ENCODE peak calls at places on chromosomes 7 and 10, in four cellular contexts. One of them, this sample, is unnamed.

GRCh38 chr7:111094387-111094786 is 3.5 kb downstream of the LRRN3 start:
- DNase-seq in psoas muscle: no peak
- DNase-seq in fibroblast of mammary gland: no peak
- DNase-seq in fibroblast of lung: no peak
- DNase-seq in this sample: no peak

GRCh38 chr7:138247081-138247480 is 170.8 kb downstream of the AKR1D1 start:
- DNase-seq in psoas muscle: no peak
- DNase-seq in fibroblast of mammary gland: no peak
- DNase-seq in fibroblast of lung: no peak
- DNase-seq in this sample: no peak

GRCh38 chr7:158141806-158142518 is 445.7 kb downstream of the PTPRN2 start:
- DNase-seq in psoas muscle: no peak
- DNase-seq in fibroblast of mammary gland: no peak
- DNase-seq in fibroblast of lung: no peak
- DNase-seq in this sample: no peak

GRCh38 chr10:45427956-45428338 is 53.9 kb downstream of the ALOX5 start:
- DNase-seq in fibroblast of mammary gland: no peak
- DNase-seq in fibroblast of lung: no peak
- DNase-seq in psoas muscle: no peak
- DNase-seq in this sample: no peak

GRCh38 chr10:71221586-71222202 is 9.3 kb downstream of the UNC5B start:
- DNase-seq in fibroblast of lung: peak
- DNase-seq in psoas muscle: no peak
- DNase-seq in fibroblast of mammary gland: peak
- DNase-seq in this sample: no peak

GRCh38 chr10:16890691-16891090 is 73.5 kb upstream of the RSU1 start:
- DNase-seq in fibroblast of mammary gland: no peak
- DNase-seq in fibroblast of lung: no peak
- DNase-seq in psoas muscle: no peak
- DNase-seq in this sample: no peak

GRCh38 chr7:46844486-46844885 is 737.4 kb downstream of the TNS3 start:
- DNase-seq in fibroblast of lung: no peak
- DNase-seq in fibroblast of mammary gland: peak
- DNase-seq in psoas muscle: no peak
- DNase-seq in this sample: no peak

GRCh38 chr10:58641708-58642107 is 129.0 kb downstream of the BICC1 start:
- DNase-seq in fibroblast of mammary gland: peak
- DNase-seq in psoas muscle: no peak
- DNase-seq in fibroblast of lung: no peak
- DNase-seq in this sample: no peak

GRCh38 chr7:6160191-6160623 is 112.2 kb downstream of the CYTH3 start:
- DNase-seq in psoas muscle: peak
- DNase-seq in fibroblast of mammary gland: peak
- DNase-seq in fibroblast of lung: peak
- DNase-seq in this sample: peak

GRCh38 chr10:69009360-69009759 is 20.8 kb downstream of the KIFBP start:
- DNase-seq in psoas muscle: no peak
- DNase-seq in fibroblast of mammary gland: peak
- DNase-seq in fibroblast of lung: peak
- DNase-seq in this sample: no peak

GRCh38 chr7:75639893-75640600 is 98.7 kb downstream of the HIP1 start:
- DNase-seq in fibroblast of lung: no peak
- DNase-seq in fibroblast of mammary gland: no peak
- DNase-seq in psoas muscle: no peak
- DNase-seq in this sample: no peak

GRCh38 chr10:75281980-75282379 is 46.2 kb upstream of the COMTD1 start:
- DNase-seq in fibroblast of lung: no peak
- DNase-seq in fibroblast of mammary gland: no peak
- DNase-seq in psoas muscle: no peak
- DNase-seq in this sample: no peak

GRCh38 chr7:40299097-40299496 is 164.3 kb downstream of the SUGCT start:
- DNase-seq in fibroblast of mammary gland: peak
- DNase-seq in fibroblast of lung: peak
- DNase-seq in psoas muscle: no peak
- DNase-seq in this sample: no peak

GRCh38 chr7:12584940-12585339 is 14.4 kb downstream of the SCIN start:
- DNase-seq in psoas muscle: no peak
- DNase-seq in fibroblast of mammary gland: no peak
- DNase-seq in fibroblast of lung: no peak
- DNase-seq in this sample: peak

GRCh38 chr7:1845536-1846311 is 175.6 kb downstream of the ELFN1 start:
- DNase-seq in fibroblast of mammary gland: no peak
- DNase-seq in fibroblast of lung: no peak
- DNase-seq in psoas muscle: peak
- DNase-seq in this sample: peak

GRCh38 chr7:8433477-8434289 is at the start of gene NXPH1:
- DNase-seq in fibroblast of lung: no peak
- DNase-seq in fibroblast of mammary gland: no peak
- DNase-seq in psoas muscle: no peak
- DNase-seq in this sample: no peak

GRCh38 chr10:45552476-45552875 is 120.1 kb downstream of the ZFAND4 start:
- DNase-seq in fibroblast of lung: no peak
- DNase-seq in fibroblast of mammary gland: no peak
- DNase-seq in psoas muscle: no peak
- DNase-seq in this sample: no peak

GRCh38 chr7:10618934-10619333 is 354.7 kb upstream of the PHF14 start:
- DNase-seq in psoas muscle: no peak
- DNase-seq in fibroblast of lung: no peak
- DNase-seq in fibroblast of mammary gland: no peak
- DNase-seq in this sample: no peak

GRCh38 chr10:51162002-51162401 is 87.7 kb downstream of the PRKG1 start:
- DNase-seq in psoas muscle: no peak
- DNase-seq in fibroblast of lung: peak
- DNase-seq in fibroblast of mammary gland: peak
- DNase-seq in this sample: no peak

GRCh38 chr7:26156454-26157365 is 4.7 kb downstream of the NFE2L3 start:
- DNase-seq in psoas muscle: no peak
- DNase-seq in fibroblast of mammary gland: peak
- DNase-seq in fibroblast of lung: peak
- DNase-seq in this sample: no peak

GRCh38 chr10:114349505-114350211 is 54.6 kb downstream of the AFAP1L2 start:
- DNase-seq in fibroblast of lung: no peak
- DNase-seq in fibroblast of mammary gland: no peak
- DNase-seq in psoas muscle: no peak
- DNase-seq in this sample: no peak

GRCh38 chr10:104325436-104326430 is 12.5 kb downstream of the ITPRIP start:
- DNase-seq in fibroblast of lung: no peak
- DNase-seq in psoas muscle: peak
- DNase-seq in fibroblast of mammary gland: peak
- DNase-seq in this sample: peak

GRCh38 chr7:42770106-42770505 is 141.8 kb downstream of the C7orf25 start:
- DNase-seq in psoas muscle: no peak
- DNase-seq in fibroblast of mammary gland: peak
- DNase-seq in fibroblast of lung: no peak
- DNase-seq in this sample: no peak

GRCh38 chr7:2709553-2710165 is 21.7 kb downstream of the AMZ1 start:
- DNase-seq in fibroblast of lung: peak
- DNase-seq in fibroblast of mammary gland: peak
- DNase-seq in psoas muscle: peak
- DNase-seq in this sample: peak

GRCh38 chr10:33229252-33229943 is 105.1 kb downstream of the NRP1 start:
- DNase-seq in psoas muscle: no peak
- DNase-seq in fibroblast of mammary gland: peak
- DNase-seq in fibroblast of lung: no peak
- DNase-seq in this sample: no peak

GRCh38 chr10:131653140-131653539 is 247.7 kb upstream of the PPP2R2D start:
- DNase-seq in fibroblast of mammary gland: no peak
- DNase-seq in fibroblast of lung: no peak
- DNase-seq in psoas muscle: no peak
- DNase-seq in this sample: no peak

DNA sequence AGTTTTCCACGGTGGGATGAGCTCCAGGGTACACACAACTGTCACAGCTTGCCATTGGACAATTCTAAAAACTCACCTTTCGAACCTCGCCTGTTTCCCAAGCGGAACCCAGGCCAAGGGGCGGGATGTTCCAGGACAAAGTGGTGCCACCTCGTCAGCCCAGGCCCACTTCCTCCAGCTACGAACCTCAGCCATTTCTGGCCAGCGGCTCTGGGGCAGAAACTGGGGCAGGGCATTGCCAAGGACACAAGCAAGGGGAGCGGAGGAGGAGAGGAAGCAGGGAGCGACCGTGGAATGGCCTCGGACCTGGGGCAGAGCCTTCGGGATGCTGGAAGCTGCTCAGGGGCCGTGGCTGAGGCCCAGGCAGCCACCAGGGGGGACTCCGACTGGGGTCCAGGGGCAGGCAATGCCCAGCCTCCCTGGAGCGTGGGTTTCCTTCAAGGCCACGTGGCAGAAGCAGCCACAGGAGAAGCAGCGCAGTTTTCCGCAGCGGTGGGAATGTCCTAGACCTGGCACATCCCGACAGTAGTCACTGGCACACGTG is 44.6 kb upstream of the INSIG1 start:
- DNase-seq in psoas muscle: no peak
- DNase-seq in fibroblast of mammary gland: no peak
- DNase-seq in fibroblast of lung: no peak
- DNase-seq in this sample: no peak
- H3K4me3 ChIP-seq in psoas muscle: no peak
- H3K4me3 ChIP-seq in fibroblast of mammary gland: no peak
- H3K4me3 ChIP-seq in fibroblast of lung: no peak
- H3K4me3 ChIP-seq in this sample: no peak

GRCh38 chr7:142808461-142808801 is 37.7 kb downstream of the PRSS2 start:
- DNase-seq in fibroblast of mammary gland: no peak
- DNase-seq in psoas muscle: no peak
- DNase-seq in fibroblast of lung: no peak
- DNase-seq in this sample: no peak
- H3K4me3 ChIP-seq in fibroblast of mammary gland: no peak
- H3K4me3 ChIP-seq in psoas muscle: no peak
- H3K4me3 ChIP-seq in fibroblast of lung: no peak
- H3K4me3 ChIP-seq in this sample: no peak

GRCh38 chr7:134710854-134711624 is 64.4 kb downstream of the BPGM start:
- DNase-seq in psoas muscle: no peak
- DNase-seq in fibroblast of lung: peak
- DNase-seq in fibroblast of mammary gland: no peak
- DNase-seq in this sample: no peak

GRCh38 chr7:134710511-134710853 is 63.8 kb downstream of the BPGM start:
- DNase-seq in fibroblast of lung: no peak
- DNase-seq in fibroblast of mammary gland: no peak
- DNase-seq in psoas muscle: no peak
- DNase-seq in this sample: no peak

GRCh38 chr7:134714791-134715190 is 64.6 kb upstream of the CALD1 start:
- DNase-seq in fibroblast of lung: no peak
- DNase-seq in psoas muscle: no peak
- DNase-seq in fibroblast of mammary gland: no peak
- DNase-seq in this sample: no peak

GRCh38 chr7:134709197-134709596 is 62.5 kb downstream of the BPGM start:
- DNase-seq in psoas muscle: no peak
- DNase-seq in fibroblast of lung: no peak
- DNase-seq in fibroblast of mammary gland: no peak
- DNase-seq in this sample: no peak

DNA sequence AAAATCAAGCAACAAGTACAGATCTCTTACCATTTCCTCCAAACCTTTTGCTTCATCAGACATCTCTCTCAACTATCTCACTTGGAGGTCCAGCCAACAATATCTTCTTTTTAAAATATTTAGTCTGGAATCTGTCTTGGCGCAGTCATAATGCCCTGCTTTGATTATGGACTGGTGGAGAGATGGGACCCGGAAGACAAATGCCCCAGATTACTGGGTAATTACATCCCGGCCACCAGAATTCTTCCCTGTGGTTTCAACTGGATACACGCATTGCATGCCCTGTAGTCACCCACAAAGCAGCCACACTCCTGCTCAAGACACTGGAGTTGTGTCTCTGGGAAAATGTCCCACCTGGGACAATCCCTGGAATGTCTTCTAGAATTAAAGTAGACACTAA is 65.5 kb downstream of the BPGM start:
- DNase-seq in fibroblast of lung: no peak
- DNase-seq in psoas muscle: no peak
- DNase-seq in fibroblast of mammary gland: no peak
- DNase-seq in this sample: no peak
- H3K4me3 ChIP-seq in fibroblast of lung: no peak
- H3K4me3 ChIP-seq in psoas muscle: no peak
- H3K4me3 ChIP-seq in fibroblast of mammary gland: no peak
- H3K4me3 ChIP-seq in this sample: no peak

DNA sequence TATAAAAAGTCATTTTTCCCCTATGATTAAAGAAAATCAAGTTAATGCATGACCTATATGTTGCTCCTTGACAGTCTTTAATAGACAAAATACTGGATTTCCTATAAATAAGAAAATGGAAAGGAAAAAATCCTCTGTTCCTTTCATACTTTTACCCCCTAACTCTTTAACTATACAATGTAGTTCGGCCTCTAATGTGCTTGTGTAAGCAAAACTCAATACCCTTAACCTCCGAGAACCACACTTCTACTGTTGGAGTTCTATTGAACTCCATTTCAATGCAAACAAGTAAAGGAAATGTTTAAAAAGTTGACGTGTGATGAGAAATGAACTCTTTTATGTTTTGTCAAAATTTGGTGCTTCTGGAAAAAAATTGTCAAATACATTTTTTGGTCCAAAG is 36.0 kb downstream of the HDAC9 start:
- DNase-seq in psoas muscle: no peak
- DNase-seq in fibroblast of lung: no peak
- DNase-seq in fibroblast of mammary gland: no peak
- DNase-seq in this sample: no peak
- H3K4me3 ChIP-seq in psoas muscle: no peak
- H3K4me3 ChIP-seq in fibroblast of lung: no peak
- H3K4me3 ChIP-seq in fibroblast of mammary gland: no peak
- H3K4me3 ChIP-seq in this sample: no peak

GRCh38 chr7:142716596-142716995 is 32.7 kb upstream of the PRSS1 start:
- DNase-seq in fibroblast of mammary gland: no peak
- DNase-seq in psoas muscle: no peak
- DNase-seq in fibroblast of lung: no peak
- DNase-seq in this sample: no peak
- H3K4me3 ChIP-seq in fibroblast of mammary gland: no peak
- H3K4me3 ChIP-seq in psoas muscle: no peak
- H3K4me3 ChIP-seq in fibroblast of lung: no peak
- H3K4me3 ChIP-seq in this sample: no peak

GRCh38 chr10:35456175-35456574 is 119.9 kb downstream of the CCNY start:
- DNase-seq in psoas muscle: no peak
- DNase-seq in fibroblast of lung: no peak
- DNase-seq in fibroblast of mammary gland: no peak
- DNase-seq in this sample: no peak

GRCh38 chr10:35452847-35453246 is 116.5 kb downstream of the CCNY start:
- DNase-seq in fibroblast of lung: no peak
- DNase-seq in psoas muscle: no peak
- DNase-seq in fibroblast of mammary gland: no peak
- DNase-seq in this sample: no peak

GRCh38 chr10:35451103-35452016 is 115.1 kb downstream of the CCNY start:
- DNase-seq in fibroblast of mammary gland: peak
- DNase-seq in fibroblast of lung: peak
- DNase-seq in psoas muscle: no peak
- DNase-seq in this sample: no peak

GRCh38 chr10:35456784-35457183 is 120.5 kb downstream of the CCNY start:
- DNase-seq in psoas muscle: no peak
- DNase-seq in fibroblast of lung: no peak
- DNase-seq in fibroblast of mammary gland: no peak
- DNase-seq in this sample: no peak

GRCh38 chr10:35453855-35454532 is 117.7 kb downstream of the CCNY start:
- DNase-seq in fibroblast of lung: peak
- DNase-seq in fibroblast of mammary gland: peak
- DNase-seq in psoas muscle: no peak
- DNase-seq in this sample: no peak
- H3K4me3 ChIP-seq in fibroblast of lung: peak
- H3K4me3 ChIP-seq in fibroblast of mammary gland: peak
- H3K4me3 ChIP-seq in psoas muscle: peak
- H3K4me3 ChIP-seq in this sample: no peak